ENCODE peak calls at places on chromosomes 6 and 20, in seven cellular contexts. X is mammary epithelial cell; H is NCI-H2107; R is stimulated activated CD4-positive, alpha-beta T cell treated with anti-CD3 and anti-CD28 coated beads, Interleukin-15, amount 100 ng/mL, for 1 hour; E is kidney glomerular epithelial cell; O is body of pancreas; W is NCI-H69. J is an unnamed sample.

GRCh38 chr6:67877288-67877687 is 757.8 kb upstream of the ADGRB3 start:
- DNase-seq in X (no peak), H (no peak), R (no peak), E (no peak), O (no peak), W (no peak), J (no peak)

GRCh38 chr6:84424956-84425355 is 197.5 kb upstream of the CEP162 start:
- DNase-seq in X (no peak), H (no peak), R (no peak), E (no peak), O (no peak), W (no peak), J (no peak)

GRCh38 chr6:34391023-34391485 is 1.4 kb downstream of the NUDT3 start:
- DNase-seq in X (peak; percentile 37), H (no peak), R (no peak), E (peak; percentile 67), O (peak; percentile 16), W (peak; percentile 83), J (peak; percentile 67)

GRCh38 chr6:113901482-113901881 is 44.3 kb downstream of the MARCKS start:
- DNase-seq in X (no peak), H (no peak), R (no peak), E (no peak), O (no peak), W (no peak), J (peak; percentile 70)

GRCh38 chr20:753897-754635 is 14.2 kb downstream of the SLC52A3 start:
- DNase-seq in X (no peak), H (no peak), R (no peak), E (no peak), O (no peak), W (no peak), J (no peak)

GRCh38 chr6:43963877-43964658 is 163.2 kb downstream of the MRPL14 start:
- DNase-seq in X (no peak), H (no peak), R (no peak), E (no peak), O (peak; percentile 10), W (peak; percentile 34), J (no peak)

GRCh38 chr6:134147033-134147533 is 94.7 kb upstream of the SLC2A12 start:
- DNase-seq in X (no peak), H (no peak), R (no peak), E (no peak), O (no peak), W (no peak), J (no peak)

GRCh38 chr6:33356295-33356694 is 35.3 kb upstream of the KIFC1 start:
- DNase-seq in X (no peak), H (no peak), R (no peak), E (no peak), O (no peak), W (no peak), J (no peak)

GRCh38 chr6:72712921-72713320 is 91.1 kb downstream of the KCNQ5 start:
- DNase-seq in X (no peak), H (no peak), R (no peak), E (no peak), O (no peak), W (peak; percentile 15), J (no peak)

GRCh38 chr6:148521158-148521557 is 178.5 kb downstream of the SASH1 start:
- DNase-seq in X (no peak), H (no peak), R (no peak), E (no peak), O (no peak), W (no peak), J (no peak)